ENCODE peak calls at places on chromosomes 2 and 18, in four cellular contexts. One of them, this sample, is unnamed.

GRCh38 chr18:36593001-36593400 is 235.8 kb downstream of the TPGS2 start:
- DNase-seq in K562: no peak
- DNase-seq in IMR-90: peak; percentile 15
- DNase-seq in endothelial cell of umbilical vein: no peak
- DNase-seq in this sample: no peak

GRCh38 chr18:39188278-39188677 is 1622.7 kb upstream of the CELF4 start:
- DNase-seq in K562: no peak
- DNase-seq in IMR-90: no peak
- DNase-seq in endothelial cell of umbilical vein: no peak
- DNase-seq in this sample: no peak

GRCh38 chr2:28751956-28752607 is 452 bp downstream of the PPP1CB start:
- DNase-seq in K562: peak; percentile 41
- DNase-seq in IMR-90: no peak
- DNase-seq in endothelial cell of umbilical vein: no peak
- DNase-seq in this sample: no peak

GRCh38 chr2:64179582-64180321 is 35.5 kb upstream of the PELI1 start:
- DNase-seq in K562: no peak
- DNase-seq in IMR-90: no peak
- DNase-seq in endothelial cell of umbilical vein: no peak
- DNase-seq in this sample: peak; percentile 70

GRCh38 chr18:57659463-57660102 is 37.9 kb upstream of the NARS1 start:
- DNase-seq in K562: peak; percentile 86
- DNase-seq in IMR-90: peak; percentile 78
- DNase-seq in endothelial cell of umbilical vein: no peak
- DNase-seq in this sample: no peak

GRCh38 chr2:133755515-133756311 is 187.4 kb upstream of the NCKAP5 start:
- DNase-seq in K562: no peak
- DNase-seq in IMR-90: peak; percentile 100
- DNase-seq in endothelial cell of umbilical vein: peak; percentile 94
- DNase-seq in this sample: no peak

GRCh38 chr2:105712981-105713596 is 31.6 kb upstream of the NCK2 start:
- DNase-seq in K562: no peak
- DNase-seq in IMR-90: peak; percentile 19
- DNase-seq in endothelial cell of umbilical vein: no peak
- DNase-seq in this sample: no peak

GRCh38 chr18:30150466-30151019 is 892.0 kb downstream of the DSC3 start:
- DNase-seq in K562: no peak
- DNase-seq in IMR-90: no peak
- DNase-seq in endothelial cell of umbilical vein: no peak
- DNase-seq in this sample: no peak

GRCh38 chr2:148876589-148877402 is 1.8 kb downstream of the KIF5C start:
- DNase-seq in K562: peak; percentile 10
- DNase-seq in IMR-90: no peak
- DNase-seq in endothelial cell of umbilical vein: no peak
- DNase-seq in this sample: no peak

GRCh38 chr2:148877403-148877740 is 2.3 kb downstream of the KIF5C start:
- DNase-seq in K562: no peak
- DNase-seq in IMR-90: no peak
- DNase-seq in endothelial cell of umbilical vein: no peak
- DNase-seq in this sample: no peak

GRCh38 chr2:148874868-148875341 is at the start of gene KIF5C:
- DNase-seq in K562: peak; percentile 91
- DNase-seq in IMR-90: peak; percentile 63
- DNase-seq in endothelial cell of umbilical vein: peak; percentile 29
- DNase-seq in this sample: peak; percentile 15

GRCh38 chr2:148875387-148876051 is 492 bp downstream of the KIF5C start:
- DNase-seq in K562: no peak
- DNase-seq in IMR-90: no peak
- DNase-seq in endothelial cell of umbilical vein: no peak
- DNase-seq in this sample: no peak

GRCh38 chr2:148876190-148876588 is 1.2 kb downstream of the KIF5C start:
- DNase-seq in K562: no peak
- DNase-seq in IMR-90: no peak
- DNase-seq in endothelial cell of umbilical vein: no peak
- DNase-seq in this sample: no peak
- TF ChIP-seq FOS in K562: no peak
- TF ChIP-seq FOS in IMR-90: no peak
- TF ChIP-seq FOS in endothelial cell of umbilical vein: no peak
- TF ChIP-seq FOS in this sample: no peak

GRCh38 chr2:235325126-235325525 is 168.7 kb upstream of the AGAP1 start:
- DNase-seq in K562: no peak
- DNase-seq in IMR-90: no peak
- DNase-seq in endothelial cell of umbilical vein: no peak
- DNase-seq in this sample: no peak
- TF ChIP-seq FOS in K562: no peak
- TF ChIP-seq FOS in IMR-90: no peak
- TF ChIP-seq FOS in endothelial cell of umbilical vein: no peak
- TF ChIP-seq FOS in this sample: no peak

GRCh38 chr2:156155319-156155718 is 177.2 kb downstream of the NR4A2 start:
- DNase-seq in K562: no peak
- DNase-seq in IMR-90: no peak
- DNase-seq in endothelial cell of umbilical vein: no peak
- DNase-seq in this sample: no peak

GRCh38 chr2:156156580-156156979 is 175.9 kb downstream of the NR4A2 start:
- DNase-seq in K562: no peak
- DNase-seq in IMR-90: no peak
- DNase-seq in endothelial cell of umbilical vein: no peak
- DNase-seq in this sample: no peak

DNA sequence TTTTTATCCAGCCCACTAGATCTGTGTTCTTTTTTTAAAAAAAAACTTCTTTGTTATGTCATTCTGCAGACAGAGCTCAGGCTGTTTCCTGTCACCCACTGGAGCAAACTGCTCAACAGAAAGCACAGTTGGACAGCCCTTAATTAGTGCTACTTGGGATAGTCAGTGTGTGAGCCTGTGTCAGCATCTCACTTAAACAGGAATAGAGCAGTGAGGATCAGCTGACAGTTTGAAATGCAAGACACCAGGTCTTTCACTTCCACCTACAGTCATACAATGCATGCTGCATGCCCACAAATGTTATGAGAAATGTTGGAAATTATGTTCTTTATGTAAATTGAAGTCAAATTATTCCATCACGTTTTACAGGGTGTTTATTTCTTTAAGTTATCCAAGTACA is 174.9 kb downstream of the NR4A2 start:
- DNase-seq in K562: no peak
- DNase-seq in IMR-90: no peak
- DNase-seq in endothelial cell of umbilical vein: no peak
- DNase-seq in this sample: no peak
- TF ChIP-seq FOS in K562: no peak
- TF ChIP-seq FOS in IMR-90: no peak
- TF ChIP-seq FOS in endothelial cell of umbilical vein: no peak
- TF ChIP-seq FOS in this sample: no peak

GRCh38 chr2:108069515-108070310 is 83.4 kb downstream of the SLC5A7 start:
- DNase-seq in K562: peak; percentile 2
- DNase-seq in IMR-90: no peak
- DNase-seq in endothelial cell of umbilical vein: no peak
- DNase-seq in this sample: no peak
- TF ChIP-seq FOS in K562: no peak
- TF ChIP-seq FOS in IMR-90: no peak
- TF ChIP-seq FOS in endothelial cell of umbilical vein: no peak
- TF ChIP-seq FOS in this sample: no peak

DNA sequence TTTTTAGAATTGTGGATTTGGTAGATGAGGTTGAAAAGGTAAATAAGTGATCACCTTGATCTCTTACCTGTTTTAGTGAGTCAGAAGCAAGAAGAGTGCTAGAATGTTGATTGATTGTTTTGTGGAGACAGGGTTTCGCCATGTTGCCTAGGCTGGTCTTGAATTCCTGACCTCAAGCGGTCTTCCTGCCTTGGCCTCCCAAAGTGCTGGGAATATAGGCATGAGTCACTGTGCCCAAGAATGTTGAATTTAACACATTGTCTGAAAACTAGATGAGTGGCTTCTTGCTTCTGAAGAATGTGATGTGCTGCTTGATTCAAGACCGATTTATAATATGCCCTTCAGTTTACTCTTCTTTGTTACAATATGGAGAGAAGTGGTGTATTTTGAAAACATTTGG is 121.3 kb downstream of the FMNL2 start:
- DNase-seq in K562: no peak
- DNase-seq in IMR-90: peak; percentile 20
- DNase-seq in endothelial cell of umbilical vein: no peak
- DNase-seq in this sample: no peak
- TF ChIP-seq FOS in K562: no peak
- TF ChIP-seq FOS in IMR-90: no peak
- TF ChIP-seq FOS in endothelial cell of umbilical vein: no peak
- TF ChIP-seq FOS in this sample: no peak